ENCODE peak calls at places on chromosomes 11 and 22, in four cellular contexts. Y, V, T and J are unnamed samples.

GRCh38 chr11:95461858-95462257 is 230.9 kb upstream of the SESN3 start:
- DNase-seq in T (no peak), Y (no peak), V (no peak), J (no peak)

GRCh38 chr11:128876133-128876650 is 9.1 kb upstream of the KCNJ1 start:
- DNase-seq in V (no peak), Y (no peak), T (no peak), J (no peak)

GRCh38 chr11:30586251-30587144 is at the start of gene MPPED2:
- DNase-seq in V (peak; percentile 81), Y (no peak), T (peak; percentile 27), J (no peak)

GRCh38 chr11:13210424-13210823 is 67.2 kb upstream of the BMAL1 start:
- DNase-seq in T (peak; percentile 56), Y (peak; percentile 84), V (peak; percentile 70), J (peak; percentile 69)

GRCh38 chr11:43582837-43583462 is 97.6 kb upstream of the HSD17B12 start:
- DNase-seq in T (no peak), Y (no peak), V (no peak), J (no peak)

GRCh38 chr22:26589367-26589844 is 526 bp downstream of the TPST2 start:
- DNase-seq in Y (peak; percentile 12), T (peak; percentile 33), V (peak; percentile 73), J (no peak)

GRCh38 chr11:71281901-71282300 is 29.5 kb upstream of the SHANK2 start:
- DNase-seq in Y (no peak), T (no peak), V (no peak), J (peak; percentile 16)

GRCh38 chr11:96168623-96169022 is 174.4 kb downstream of the MAML2 start:
- DNase-seq in T (peak; percentile 78), Y (peak; percentile 93), V (no peak), J (no peak)

GRCh38 chr11:22807855-22808558 is 21.6 kb downstream of the SVIP start:
- DNase-seq in V (no peak), T (no peak), Y (peak; percentile 60), J (no peak)

GRCh38 chr11:133947298-133947905 is 9.4 kb downstream of the IGSF9B start:
- DNase-seq in T (no peak), V (peak; percentile 83), Y (peak; percentile 23), J (no peak)

GRCh38 chr11:9170450-9170849 is 79.1 kb upstream of the SCUBE2 start:
- DNase-seq in T (no peak), V (no peak), Y (peak; percentile 82), J (no peak)

GRCh38 chr11:1749020-1749758 is 1.2 kb downstream of the IFITM10 start:
- DNase-seq in T (no peak), V (peak; percentile 68), Y (no peak), J (no peak)

GRCh38 chr11:124329787-124330478 is 9.9 kb upstream of the OR8D2 start:
- DNase-seq in Y (peak; percentile 2), T (no peak), V (no peak), J (no peak)

GRCh38 chr11:118634435-118635236 is 27.2 kb downstream of the PHLDB1 start:
- DNase-seq in Y (peak; percentile 55), T (peak; percentile 82), V (peak; percentile 93), J (no peak)

GRCh38 chr11:2366271-2366670 is 10.8 kb upstream of the CD81 start:
- DNase-seq in T (no peak), Y (no peak), V (peak; percentile 83), J (no peak)

GRCh38 chr11:117842131-117842941 is 17.8 kb upstream of the FXYD2 start:
- DNase-seq in Y (no peak), V (peak; percentile 64), T (peak; percentile 16), J (peak; percentile 66)

GRCh38 chr22:33520904-33521780 is 399.1 kb downstream of the LARGE1 start:
- DNase-seq in V (no peak), Y (no peak), T (no peak), J (no peak)

GRCh38 chr11:27282806-27283205 is 80.2 kb downstream of the CCDC34 start:
- DNase-seq in T (no peak), Y (no peak), V (peak; percentile 72), J (no peak)

GRCh38 chr11:128472128-128473110 is 114.9 kb downstream of the ETS1 start:
- DNase-seq in Y (peak; percentile 79), V (no peak), T (no peak), J (no peak)

GRCh38 chr11:128528294-128528693 is 59.1 kb downstream of the ETS1 start:
- DNase-seq in Y (no peak), V (no peak), T (no peak), J (no peak)

GRCh38 chr22:27201741-27202140 is 544.4 kb downstream of the MIAT start:
- DNase-seq in Y (no peak), T (no peak), V (no peak), J (no peak)

GRCh38 chr11:3615998-3616397 is 25.8 kb downstream of the ART5 start:
- DNase-seq in T (no peak), V (no peak), Y (no peak), J (no peak)

GRCh38 chr22:30863161-30863833 is 105.3 kb downstream of the MORC2 start:
- DNase-seq in V (no peak), T (no peak), Y (peak; percentile 21), J (no peak)

GRCh38 chr11:72162891-72163492 is 27.5 kb downstream of the FOLR3 start:
- DNase-seq in V (no peak), T (no peak), Y (no peak), J (no peak)

GRCh38 chr22:36577019-36577418 is 48.1 kb upstream of the EIF3D start:
- DNase-seq in V (no peak), Y (peak; percentile 91), T (no peak), J (no peak)

GRCh38 chr11:8604078-8604723 is 10.2 kb upstream of the STK33 start:
- DNase-seq in Y (peak; percentile 100), V (peak; percentile 72), T (peak; percentile 74), J (peak; percentile 73)

GRCh38 chr11:2301631-2302272 is at the start of the genes C11orf21 and TSPAN32:
- DNase-seq in Y (peak; percentile 3), T (no peak), V (peak; percentile 84), J (peak; percentile 59)

GRCh38 chr11:22433066-22433450 is 94.9 kb downstream of the SLC17A6 start:
- DNase-seq in Y (no peak), V (no peak), T (no peak), J (no peak)

GRCh38 chr22:41367680-41368542 is 13.8 kb upstream of the TEF start:
- DNase-seq in T (peak; percentile 54), Y (peak; percentile 22), V (peak; percentile 69), J (peak; percentile 65)
- H3K4me3 ChIP-seq in T (peak overlapping the region; percentile 46), Y (peak overlapping the region; percentile 6), V (peak overlapping the region; percentile 1), J (peak overlapping the region; percentile 9)

DNA sequence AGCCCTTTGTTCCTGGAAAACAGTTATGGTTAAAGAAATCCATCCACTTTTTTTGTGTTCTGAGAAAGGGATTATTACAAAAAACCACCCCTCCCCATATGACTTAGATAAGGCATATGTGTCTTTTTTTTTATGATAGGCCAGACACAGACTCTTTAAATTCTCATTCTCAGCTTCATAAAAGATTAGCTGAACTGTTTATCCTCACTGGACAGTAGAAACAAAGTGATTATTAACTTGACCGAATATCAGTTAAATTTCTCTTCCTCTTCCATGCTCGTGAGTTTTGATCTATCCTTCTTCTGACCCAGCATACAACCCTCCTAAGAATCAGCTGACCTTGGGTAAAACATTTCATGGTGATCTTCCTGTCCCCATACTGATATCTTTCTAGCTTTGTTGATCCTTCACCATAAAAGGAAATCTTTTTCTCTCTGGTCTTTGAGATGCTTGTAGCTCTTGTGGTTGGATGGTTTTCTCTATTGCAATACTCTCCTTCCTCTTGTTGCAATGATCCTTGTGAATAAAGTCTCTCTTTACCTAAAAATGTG is 26.2 kb downstream of the OR2AG2 start:
- DNase-seq in T (no peak), Y (no peak), V (no peak), J (no peak)
- H3K4me3 ChIP-seq in T (no peak overlapping the region), Y (no peak overlapping the region), V (peak overlapping the region; percentile 39), J (peak overlapping the region; percentile 35)

GRCh38 chr22:42500836-42501179 is 18.8 kb downstream of the RRP7A start:
- DNase-seq in Y (no peak), T (peak; percentile 32), V (peak; percentile 80), J (no peak)
- H3K4me3 ChIP-seq in Y (no peak overlapping the region), T (peak overlapping the region; percentile 49), V (peak overlapping the region; percentile 14), J (peak overlapping the region; percentile 37)

DNA sequence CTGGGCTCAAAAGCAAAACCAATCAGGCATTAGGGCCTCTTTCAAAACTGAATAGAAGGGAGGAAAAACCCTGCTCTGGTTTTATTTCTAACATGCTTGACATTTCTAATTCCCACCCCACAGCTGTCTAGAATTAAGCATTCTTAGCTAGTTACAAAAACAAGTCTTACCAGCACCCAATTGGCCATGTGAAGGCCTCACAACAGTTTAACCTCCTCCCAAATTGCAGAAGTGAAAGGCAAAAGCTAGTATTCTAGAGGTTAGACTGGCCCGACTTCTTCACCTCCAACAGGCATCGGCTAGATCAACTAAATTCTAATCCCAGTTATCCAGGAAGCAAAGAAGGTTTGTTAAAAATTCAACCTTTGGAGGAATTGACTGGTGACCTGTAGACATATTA is 6.5 kb downstream of the SF1 start:
- DNase-seq in Y (no peak), T (no peak), V (no peak), J (no peak)
- H3K4me3 ChIP-seq in Y (no peak overlapping the region), T (no peak overlapping the region), V (no peak overlapping the region), J (no peak overlapping the region)

GRCh38 chr11:46099973-46100335 is 21.3 kb downstream of the PHF21A start:
- DNase-seq in Y (peak; percentile 41), T (no peak), V (no peak), J (no peak)
- H3K4me3 ChIP-seq in Y (peak overlapping the region; percentile 16), T (peak overlapping the region; percentile 12), V (peak overlapping the region; percentile 47), J (no peak overlapping the region)

GRCh38 chr11:64631675-64632074 is 40.7 kb downstream of the SLC22A12 start:
- DNase-seq in V (no peak), T (no peak), Y (no peak), J (no peak)

GRCh38 chr11:64629796-64630562 is 39.0 kb downstream of the SLC22A12 start:
- DNase-seq in V (peak; percentile 74), T (peak; percentile 62), Y (no peak), J (no peak)

GRCh38 chr11:64633555-64634159 is 42.6 kb downstream of the SLC22A12 start:
- DNase-seq in Y (no peak), T (no peak), V (no peak), J (no peak)

GRCh38 chr11:64632237-64632636 is 41.2 kb downstream of the SLC22A12 start:
- DNase-seq in T (no peak), V (no peak), Y (no peak), J (no peak)

GRCh38 chr11:64632654-64633053 is 41.6 kb downstream of the SLC22A12 start:
- DNase-seq in T (no peak), Y (no peak), V (no peak), J (no peak)
- H3K4me3 ChIP-seq in T (no peak overlapping the region), Y (no peak overlapping the region), V (no peak overlapping the region), J (no peak overlapping the region)

GRCh38 chr11:73218106-73218829 is at the start of gene P2RY2:
- DNase-seq in T (no peak), V (peak; percentile 92), Y (no peak), J (peak; percentile 70)
- H3K4me3 ChIP-seq in T (peak within 1 kb of the TSS; percentile 40), V (peak within 1 kb of the TSS; percentile 43), Y (peak within 1 kb of the TSS; percentile 31), J (peak within 1 kb of the TSS; percentile 36)